ENCODE peak calls at places on chromosomes 11 and 22, in four cellular contexts. One of them, this sample, is unnamed.

GRCh38 chr11:73308003-73308962 is at the start of gene ARHGEF17:
- DNase-seq in Peyer's patch: no peak
- DNase-seq in HEK293T: peak
- DNase-seq in hepatic stellate cell: peak
- DNase-seq in this sample: peak

GRCh38 chr11:125903753-125904659 is at the start of gene DDX25:
- DNase-seq in Peyer's patch: no peak
- DNase-seq in hepatic stellate cell: no peak
- DNase-seq in HEK293T: no peak
- DNase-seq in this sample: peak

GRCh38 chr11:94132152-94132558 is 3.5 kb downstream of the PANX1 start:
- DNase-seq in Peyer's patch: no peak
- DNase-seq in hepatic stellate cell: no peak
- DNase-seq in HEK293T: no peak
- DNase-seq in this sample: no peak

GRCh38 chr11:3802016-3802790 is 4.8 kb upstream of the NUP98 start:
- DNase-seq in Peyer's patch: peak
- DNase-seq in hepatic stellate cell: peak
- DNase-seq in HEK293T: no peak
- DNase-seq in this sample: no peak

GRCh38 chr22:28906312-28906711 is 22.9 kb downstream of the ZNRF3 start:
- DNase-seq in hepatic stellate cell: no peak
- DNase-seq in HEK293T: no peak
- DNase-seq in Peyer's patch: no peak
- DNase-seq in this sample: no peak

GRCh38 chr11:14075118-14075601 is 112.6 kb downstream of the SPON1 start:
- DNase-seq in HEK293T: no peak
- DNase-seq in hepatic stellate cell: no peak
- DNase-seq in Peyer's patch: peak
- DNase-seq in this sample: no peak

GRCh38 chr11:8032576-8033311 is 45.6 kb downstream of the EIF3F start:
- DNase-seq in Peyer's patch: peak
- DNase-seq in HEK293T: no peak
- DNase-seq in hepatic stellate cell: no peak
- DNase-seq in this sample: no peak

GRCh38 chr22:36213596-36213995 is 12.0 kb upstream of the APOL4 start:
- DNase-seq in Peyer's patch: no peak
- DNase-seq in hepatic stellate cell: no peak
- DNase-seq in HEK293T: no peak
- DNase-seq in this sample: no peak

GRCh38 chr11:60078021-60078420 is 10.4 kb upstream of the MS4A2 start:
- DNase-seq in HEK293T: no peak
- DNase-seq in hepatic stellate cell: no peak
- DNase-seq in Peyer's patch: no peak
- DNase-seq in this sample: peak

GRCh38 chr11:109698237-109698636 is 276.2 kb downstream of the C11orf87 start:
- DNase-seq in Peyer's patch: no peak
- DNase-seq in hepatic stellate cell: no peak
- DNase-seq in HEK293T: no peak
- DNase-seq in this sample: no peak

GRCh38 chr11:92276773-92277172 is 52.2 kb downstream of the FAT3 start:
- DNase-seq in HEK293T: no peak
- DNase-seq in Peyer's patch: no peak
- DNase-seq in hepatic stellate cell: no peak
- DNase-seq in this sample: no peak

GRCh38 chr11:61861634-61862033 is 29.7 kb downstream of the FADS3 start:
- DNase-seq in Peyer's patch: no peak
- DNase-seq in HEK293T: no peak
- DNase-seq in hepatic stellate cell: no peak
- DNase-seq in this sample: no peak

GRCh38 chr11:13940611-13941256 is 21.8 kb upstream of the SPON1 start:
- DNase-seq in hepatic stellate cell: no peak
- DNase-seq in Peyer's patch: peak
- DNase-seq in HEK293T: no peak
- DNase-seq in this sample: no peak

GRCh38 chr11:117749541-117749910 is 47.5 kb downstream of the DSCAML1 start:
- DNase-seq in HEK293T: no peak
- DNase-seq in hepatic stellate cell: no peak
- DNase-seq in Peyer's patch: no peak
- DNase-seq in this sample: no peak

GRCh38 chr11:68275721-68276488 is 4.1 kb upstream of the C11orf24 start:
- DNase-seq in Peyer's patch: peak
- DNase-seq in hepatic stellate cell: no peak
- DNase-seq in HEK293T: no peak
- DNase-seq in this sample: no peak

GRCh38 chr11:121723261-121723741 is 270.5 kb upstream of the SORL1-AS1 start:
- DNase-seq in HEK293T: no peak
- DNase-seq in hepatic stellate cell: no peak
- DNase-seq in Peyer's patch: no peak
- DNase-seq in this sample: no peak

GRCh38 chr11:18706330-18707243 is 8.0 kb downstream of the TMEM86A start:
- DNase-seq in hepatic stellate cell: no peak
- DNase-seq in HEK293T: no peak
- DNase-seq in Peyer's patch: peak
- DNase-seq in this sample: peak

GRCh38 chr11:26753738-26754504 is 32.1 kb upstream of the SLC5A12 start:
- DNase-seq in hepatic stellate cell: peak
- DNase-seq in HEK293T: peak
- DNase-seq in Peyer's patch: peak
- DNase-seq in this sample: peak

GRCh38 chr11:933002-933820 is 7.5 kb downstream of the AP2A2 start:
- DNase-seq in Peyer's patch: no peak
- DNase-seq in HEK293T: no peak
- DNase-seq in hepatic stellate cell: no peak
- DNase-seq in this sample: no peak

GRCh38 chr22:17774928-17775675 is 833 bp upstream of the BID start:
- DNase-seq in HEK293T: no peak
- DNase-seq in Peyer's patch: no peak
- DNase-seq in hepatic stellate cell: no peak
- DNase-seq in this sample: no peak

GRCh38 chr22:35432226-35432905 is 32.4 kb downstream of the MCM5 start:
- DNase-seq in Peyer's patch: no peak
- DNase-seq in hepatic stellate cell: no peak
- DNase-seq in HEK293T: no peak
- DNase-seq in this sample: no peak

GRCh38 chr11:72635931-72636330 is 38.3 kb downstream of the PDE2A start:
- DNase-seq in HEK293T: no peak
- DNase-seq in hepatic stellate cell: no peak
- DNase-seq in Peyer's patch: no peak
- DNase-seq in this sample: peak

GRCh38 chr11:28144808-28145207 is 36.6 kb downstream of the METTL15 start:
- DNase-seq in hepatic stellate cell: no peak
- DNase-seq in HEK293T: no peak
- DNase-seq in Peyer's patch: no peak
- DNase-seq in this sample: no peak

GRCh38 chr11:10865837-10866270 is 8.0 kb upstream of the ZBED5 start:
- DNase-seq in Peyer's patch: no peak
- DNase-seq in HEK293T: no peak
- DNase-seq in hepatic stellate cell: no peak
- DNase-seq in this sample: no peak

This sample was measured in NCI-H526.